ENCODE peak calls at places on chromosome 14, in six cellular contexts. O is T-cell; X is Caki2; K is activated gamma-delta T cell treated with anti-CD3 and anti-CD28 coated beads, Interleukin-2, amount 50 U/mL, for 16 hours; H is EL; M is NCI-H2081. T is an unnamed sample.

GRCh38 chr14:49986344-49987014 is 93.6 kb downstream of the ARF6 start:
- DNase-seq in M (no peak), H (peak), O (no peak), X (no peak), K (no peak), T (peak)

GRCh38 chr14:24868389-24868788 is 181.6 kb downstream of the STXBP6 start:
- DNase-seq in M (no peak), O (no peak), X (no peak), K (no peak), H (no peak), T (no peak)

GRCh38 chr14:78341827-78342389 is 171.7 kb downstream of the NRXN3 start:
- DNase-seq in X (no peak), K (no peak), O (no peak), M (peak), H (no peak), T (no peak)

GRCh38 chr14:95979339-95980042 is 59.7 kb upstream of the C14orf132 start:
- DNase-seq in H (peak), O (no peak), K (no peak), M (no peak), X (peak), T (no peak)

GRCh38 chr14:68793734-68794129 is 865 bp upstream of the ZFP36L1 start:
- DNase-seq in X (no peak), K (peak), M (no peak), O (peak), H (no peak), T (no peak)

GRCh38 chr14:94864421-94865195 is 94.7 kb upstream of the GSC start:
- DNase-seq in K (no peak), X (no peak), M (no peak), O (no peak), H (no peak), T (no peak)

GRCh38 chr14:41925409-41925808 is 318.7 kb downstream of the LRFN5 start:
- DNase-seq in H (no peak), X (peak), O (no peak), M (peak), K (no peak), T (no peak)

GRCh38 chr14:73254247-73255004 is 17.1 kb downstream of the PAPLN start:
- DNase-seq in O (no peak), X (no peak), H (no peak), K (no peak), M (no peak), T (no peak)

GRCh38 chr14:74710477-74710876 is 2.4 kb downstream of the AREL1 start:
- DNase-seq in K (no peak), H (no peak), M (no peak), O (no peak), X (no peak), T (no peak)

GRCh38 chr14:36976571-36977023 is 195.8 kb downstream of the SLC25A21 start:
- DNase-seq in K (no peak), H (peak), M (no peak), X (peak), O (no peak), T (no peak)

GRCh38 chr14:36701144-36701543 is 39.5 kb downstream of the PAX9 start:
- DNase-seq in O (no peak), X (no peak), K (no peak), H (no peak), M (no peak), T (no peak)

GRCh38 chr14:19993438-19993837 is 8.5 kb upstream of the OR4Q2 start:
- DNase-seq in X (no peak), K (no peak), O (no peak), H (no peak), M (no peak), T (no peak)

GRCh38 chr14:79554816-79555215 is 656.5 kb downstream of the DIO2 start:
- DNase-seq in H (no peak), K (no peak), O (no peak), M (no peak), X (no peak), T (no peak)

GRCh38 chr14:104967144-104967413 is 11.1 kb downstream of the AHNAK2 start:
- DNase-seq in O (no peak), X (no peak), M (no peak), K (no peak), H (no peak), T (no peak)

GRCh38 chr14:73833530-73834257 is 17.9 kb upstream of the PTGR2 start:
- DNase-seq in H (peak), M (no peak), O (no peak), X (peak), K (no peak), T (peak)

GRCh38 chr14:22606380-22606779 is 8.3 kb downstream of the ABHD4 start:
- DNase-seq in K (no peak), H (no peak), X (no peak), O (no peak), M (peak), T (no peak)

GRCh38 chr14:69214376-69214775 is 23.1 kb downstream of the EXD2 start:
- DNase-seq in M (no peak), O (no peak), K (no peak), X (no peak), H (no peak), T (no peak)

GRCh38 chr14:54347044-54347443 is 49.8 kb upstream of the CDKN3 start:
- DNase-seq in H (no peak), K (no peak), X (no peak), O (no peak), M (no peak), T (no peak)

GRCh38 chr14:39626589-39627576 is 194.7 kb upstream of the FBXO33 start:
- DNase-seq in K (no peak), O (no peak), X (no peak), H (no peak), M (no peak), T (no peak)

GRCh38 chr14:35628989-35629388 is 95.0 kb downstream of the INSM2 start:
- DNase-seq in K (no peak), X (no peak), M (no peak), O (no peak), H (no peak), T (no peak)

GRCh38 chr14:39015360-39015961 is 87.6 kb downstream of the SEC23A start:
- DNase-seq in M (peak), H (peak), X (peak), O (no peak), K (no peak), T (peak)

GRCh38 chr14:64891173-64891838 is 11.6 kb upstream of the SPTB start:
- DNase-seq in H (no peak), X (no peak), M (no peak), K (no peak), O (no peak), T (no peak)

GRCh38 chr14:96280104-96280503 is 24.1 kb downstream of the BDKRB1 start:
- DNase-seq in O (no peak), K (no peak), M (no peak), H (no peak), X (no peak), T (no peak)

GRCh38 chr14:39488600-39488999 is 56.4 kb upstream of the FBXO33 start:
- DNase-seq in M (no peak), K (no peak), O (no peak), X (no peak), H (no peak), T (no peak)

T was measured in RCC 7860.